ENCODE peak calls at places on chromosome 16, in four cellular contexts. C is colonic mucosa; Y is CD8-positive, alpha-beta T cell; N is GM13977. D is an unnamed sample.

GRCh38 chr16:17061326-17061725 is 409.4 kb downstream of the XYLT1 start:
- DNase-seq in C (no peak), N (no peak), Y (no peak), D (no peak)

GRCh38 chr16:1761751-1762150 is 9.6 kb downstream of the NME3 start:
- DNase-seq in N (no peak), Y (no peak), C (no peak), D (no peak)

GRCh38 chr16:31476305-31477219 is 4.6 kb downstream of the TGFB1I1 start:
- DNase-seq in Y (peak; percentile 90), N (peak; percentile 95), C (peak; percentile 97), D (no peak)

GRCh38 chr16:69522732-69523404 is 42.9 kb upstream of the NFAT5 start:
- DNase-seq in Y (no peak), C (no peak), N (no peak), D (no peak)

GRCh38 chr16:81469710-81470481 is 25.3 kb downstream of the CMIP start:
- DNase-seq in N (peak; percentile 70), Y (peak; percentile 47), C (no peak), D (peak; percentile 61)

GRCh38 chr16:11587643-11588247 is 1.0 kb upstream of the LITAF start:
- DNase-seq in Y (no peak), N (no peak), C (no peak), D (no peak)

GRCh38 chr16:57984443-57985203 is 13.7 kb upstream of the CNGB1 start:
- DNase-seq in N (peak; percentile 92), C (peak; percentile 81), Y (peak; percentile 88), D (peak; percentile 31)

GRCh38 chr16:53537591-53537990 is 34.6 kb upstream of the AKTIP start:
- DNase-seq in Y (no peak), N (no peak), C (no peak), D (no peak)

GRCh38 chr16:35750157-35750689 is 2290.8 kb downstream of the TP53TG3F start:
- DNase-seq in C (no peak), N (peak; percentile 7), Y (no peak), D (no peak)

GRCh38 chr16:88903267-88903666 is 36.8 kb upstream of the PABPN1L start:
- DNase-seq in Y (no peak), C (no peak), N (no peak), D (no peak)

GRCh38 chr16:87127766-87128147 is 189.4 kb downstream of the C16orf95 start:
- DNase-seq in C (no peak), Y (no peak), N (no peak), D (no peak)

GRCh38 chr16:30090607-30091332 is 954 bp downstream of the TBX6 start:
- DNase-seq in Y (no peak), N (no peak), C (no peak), D (no peak)

GRCh38 chr16:23207485-23207884 is 24.9 kb downstream of the SCNN1G start:
- DNase-seq in N (no peak), C (no peak), Y (no peak), D (no peak)

GRCh38 chr16:81784042-81784785 is 5.1 kb downstream of the PLCG2 start:
- DNase-seq in N (no peak), C (no peak), Y (no peak), D (no peak)

GRCh38 chr16:9139965-9140364 is 48.5 kb downstream of the HAPSTR1 start:
- DNase-seq in Y (no peak), N (peak; percentile 32), C (no peak), D (peak; percentile 57)

GRCh38 chr16:85564277-85565051 is 48.7 kb upstream of the GSE1 start:
- DNase-seq in N (peak; percentile 45), Y (no peak), C (no peak), D (no peak)

GRCh38 chr16:804193-805048 is 3.9 kb upstream of the GNG13 start:
- DNase-seq in Y (no peak), C (no peak), N (no peak), D (no peak)

GRCh38 chr16:4958510-4959111 is 481 bp downstream of the SEC14L5 start:
- DNase-seq in N (no peak), C (no peak), Y (no peak), D (no peak)

GRCh38 chr16:57091200-57091989 is 988 bp upstream of the CPNE2 start:
- DNase-seq in N (no peak), Y (no peak), C (peak; percentile 66), D (no peak)

GRCh38 chr16:85649411-85649977 is 36.4 kb downstream of the GSE1 start:
- DNase-seq in C (no peak), Y (no peak), N (no peak), D (no peak)

GRCh38 chr16:12804395-12804794 is 708 bp upstream of the CPPED1 start:
- DNase-seq in C (no peak), N (no peak), Y (no peak), D (no peak)

GRCh38 chr16:75565640-75566039 is 539 bp upstream of the GABARAPL2 start:
- DNase-seq in Y (no peak), C (no peak), N (no peak), D (no peak)

GRCh38 chr16:75566889-75567255 is 693 bp downstream of the GABARAPL2 start:
- DNase-seq in N (no peak), C (peak; percentile 34), Y (peak; percentile 11), D (no peak)

GRCh38 chr16:75570351-75571104 is 4.3 kb downstream of the GABARAPL2 start:
- DNase-seq in C (no peak), Y (no peak), N (no peak), D (no peak)

GRCh38 chr16:75567911-75568310 is 1.7 kb downstream of the GABARAPL2 start:
- DNase-seq in N (no peak), C (no peak), Y (no peak), D (no peak)

DNA sequence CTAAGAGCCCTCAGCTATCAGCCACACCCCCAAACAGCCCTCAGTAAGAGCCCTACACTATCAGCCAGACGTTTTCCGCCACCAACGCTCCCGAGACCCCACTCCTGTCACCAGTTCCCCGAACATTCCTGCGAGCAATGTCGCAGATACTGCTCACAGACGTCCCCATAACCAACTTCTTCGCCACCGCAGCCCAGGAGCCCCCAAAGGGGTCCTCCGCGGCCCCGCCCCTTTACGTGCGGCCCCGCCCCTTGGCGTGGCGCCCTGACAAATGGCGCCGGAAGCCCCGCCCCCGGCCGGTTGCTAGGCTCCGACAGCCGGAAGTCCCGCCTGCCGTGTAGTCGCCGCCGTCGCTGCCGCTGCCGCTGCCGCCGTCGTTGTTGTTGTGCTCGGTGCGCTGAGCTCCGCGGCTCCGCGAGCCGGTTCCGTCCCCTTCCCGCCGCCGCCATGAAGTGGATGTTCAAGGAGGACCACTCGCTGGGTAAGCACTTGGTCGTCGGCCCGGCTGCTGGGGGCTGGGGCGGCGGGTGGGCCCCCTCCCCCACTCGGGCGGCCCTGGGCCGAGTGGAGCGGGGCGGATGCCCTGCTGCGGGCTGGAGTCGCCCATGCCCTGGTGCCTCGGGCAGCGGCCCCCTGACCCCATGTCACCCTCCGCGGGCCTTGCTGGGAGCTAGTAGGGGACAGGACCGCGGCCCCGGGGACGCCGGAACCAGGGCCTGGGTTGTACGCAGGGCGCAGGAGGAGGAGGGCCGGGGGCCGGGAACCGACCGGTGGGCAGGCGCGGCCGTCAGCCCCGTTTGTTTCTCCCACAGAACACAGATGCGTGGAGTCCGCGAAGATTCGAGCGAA is at the start of gene GABARAPL2:
- DNase-seq in Y (peak; percentile 91), C (peak; percentile 88), N (peak; percentile 91), D (peak; percentile 60)
- TF ChIP-seq CTCF in Y (no peak), C (no peak), N (no peak), D (no peak)

GRCh38 chr16:47873434-47873833 is 282.4 kb downstream of the ABCC12 start:
- DNase-seq in Y (no peak), C (no peak), N (no peak), D (no peak)
- TF ChIP-seq CTCF in Y (no peak), C (no peak), N (peak; percentile 45), D (peak; percentile 50)

GRCh38 chr16:72766506-72766905 is 281.4 kb downstream of the ZFHX3 start:
- DNase-seq in Y (no peak), C (no peak), N (no peak), D (no peak)

GRCh38 chr16:72763927-72764628 is 283.9 kb downstream of the ZFHX3 start:
- DNase-seq in Y (no peak), C (no peak), N (no peak), D (no peak)

GRCh38 chr16:72760581-72760980 is 287.3 kb downstream of the ZFHX3 start:
- DNase-seq in C (no peak), Y (no peak), N (no peak), D (no peak)
- TF ChIP-seq CTCF in C (no peak), Y (no peak), N (no peak), D (no peak)

GRCh38 chr16:55543470-55543869 is 23.0 kb upstream of the CAPNS2 start:
- DNase-seq in C (no peak), N (no peak), Y (no peak), D (no peak)
- TF ChIP-seq CTCF in C (no peak), N (no peak), Y (no peak), D (no peak)

D was measured in GM12864.